ENCODE peak calls at places on chromosome 22, in six cellular contexts. Z is upper lobe of right lung, X is IMR-90, C is kidney, M is lower lobe of right lung, V is mesenchymal stem cell. G is an unnamed sample. For H3K4me1, the result is how much of the 10 kb centered on the place peaks cover.

GRCh38 chr22:19448076-19448607 is 631 bp upstream of the C22orf39 start:
- DNase-seq in C (no peak), X (peak), M (no peak), V (peak), Z (no peak), G (no peak)

GRCh38 chr22:24208012-24208749 is 26.9 kb downstream of the SUSD2 start:
- DNase-seq in X (peak), C (no peak), V (peak), Z (no peak), M (no peak), G (peak)

GRCh38 chr22:26679003-26679629 is 21.7 kb downstream of the MIAT start:
- DNase-seq in V (peak), C (no peak), X (peak), M (peak), Z (peak), G (peak)

GRCh38 chr22:19038728-19039447 is 83.3 kb downstream of the DGCR2 start:
- DNase-seq in Z (peak), X (no peak), C (peak), V (no peak), M (peak), G (no peak)

GRCh38 chr22:22882033-22882717 is 5.4 kb upstream of the IGLL5 start:
- DNase-seq in M (no peak), C (peak), V (no peak), X (no peak), Z (no peak), G (no peak)

GRCh38 chr22:50206599-50206998 is 5.8 kb downstream of the SELENOO start:
- DNase-seq in V (peak), X (peak), C (peak), Z (peak), M (peak), G (no peak)

GRCh38 chr22:36872084-36872483 is 11.3 kb downstream of the NCF4 start:
- DNase-seq in M (no peak), C (no peak), Z (no peak), V (no peak), X (no peak), G (no peak)

GRCh38 chr22:48378673-48379072 is 1449.0 kb downstream of the BRD1 start:
- DNase-seq in V (no peak), Z (no peak), M (no peak), C (no peak), X (no peak), G (no peak)

GRCh38 chr22:50027639-50028537 is 15.3 kb upstream of the IL17REL start:
- DNase-seq in X (peak), Z (peak), C (peak), M (peak), V (no peak), G (no peak)

GRCh38 chr22:31279327-31279669 is 13.0 kb downstream of the PIK3IP1 start:
- DNase-seq in M (no peak), Z (no peak), X (no peak), V (no peak), C (no peak), G (no peak)

GRCh38 chr22:26453812-26454500 is 24.9 kb downstream of the ASPHD2 start:
- DNase-seq in C (no peak), X (no peak), V (no peak), Z (no peak), M (no peak), G (no peak)

GRCh38 chr22:24400726-24401596 is 26.4 kb upstream of the ADORA2A start:
- DNase-seq in Z (no peak), V (peak), C (no peak), M (no peak), X (peak), G (peak)

GRCh38 chr22:24156146-24156914 is 25.0 kb upstream of the SUSD2 start:
- DNase-seq in C (no peak), V (peak), X (peak), Z (peak), M (peak), G (peak)

GRCh38 chr22:31144223-31144622 is 3.9 kb upstream of the PLA2G3 start:
- DNase-seq in C (no peak), Z (no peak), X (peak), M (no peak), V (peak), G (no peak)

GRCh38 chr22:30094804-30095203 is 14.5 kb downstream of the HORMAD2 start:
- DNase-seq in X (no peak), V (no peak), M (no peak), C (no peak), Z (no peak), G (no peak)

GRCh38 chr22:36936362-36937116 is 23.1 kb downstream of the CSF2RB start:
- DNase-seq in Z (peak), C (peak), M (no peak), V (no peak), X (no peak), G (no peak)

GRCh38 chr22:26199665-26200064 is 30.4 kb downstream of the SEZ6L start:
- DNase-seq in M (no peak), Z (no peak), V (no peak), X (no peak), C (no peak), G (no peak)

GRCh38 chr22:50326959-50327710 is at the start of gene DENND6B:
- DNase-seq in X (peak), V (peak), C (peak), M (peak), Z (peak), G (peak)

GRCh38 chr22:47784991-47785390 is 1022.5 kb downstream of the TBC1D22A start:
- DNase-seq in M (no peak), V (no peak), Z (no peak), X (no peak), C (no peak), G (peak)

GRCh38 chr22:26448941-26449340 is 19.9 kb downstream of the ASPHD2 start:
- DNase-seq in V (no peak), M (no peak), Z (no peak), C (no peak), X (no peak), G (no peak)

GRCh38 chr22:19823191-19823590 is 31.5 kb downstream of the GNB1L start:
- DNase-seq in Z (no peak), C (no peak), X (no peak), M (peak), V (no peak), G (no peak)

DNA sequence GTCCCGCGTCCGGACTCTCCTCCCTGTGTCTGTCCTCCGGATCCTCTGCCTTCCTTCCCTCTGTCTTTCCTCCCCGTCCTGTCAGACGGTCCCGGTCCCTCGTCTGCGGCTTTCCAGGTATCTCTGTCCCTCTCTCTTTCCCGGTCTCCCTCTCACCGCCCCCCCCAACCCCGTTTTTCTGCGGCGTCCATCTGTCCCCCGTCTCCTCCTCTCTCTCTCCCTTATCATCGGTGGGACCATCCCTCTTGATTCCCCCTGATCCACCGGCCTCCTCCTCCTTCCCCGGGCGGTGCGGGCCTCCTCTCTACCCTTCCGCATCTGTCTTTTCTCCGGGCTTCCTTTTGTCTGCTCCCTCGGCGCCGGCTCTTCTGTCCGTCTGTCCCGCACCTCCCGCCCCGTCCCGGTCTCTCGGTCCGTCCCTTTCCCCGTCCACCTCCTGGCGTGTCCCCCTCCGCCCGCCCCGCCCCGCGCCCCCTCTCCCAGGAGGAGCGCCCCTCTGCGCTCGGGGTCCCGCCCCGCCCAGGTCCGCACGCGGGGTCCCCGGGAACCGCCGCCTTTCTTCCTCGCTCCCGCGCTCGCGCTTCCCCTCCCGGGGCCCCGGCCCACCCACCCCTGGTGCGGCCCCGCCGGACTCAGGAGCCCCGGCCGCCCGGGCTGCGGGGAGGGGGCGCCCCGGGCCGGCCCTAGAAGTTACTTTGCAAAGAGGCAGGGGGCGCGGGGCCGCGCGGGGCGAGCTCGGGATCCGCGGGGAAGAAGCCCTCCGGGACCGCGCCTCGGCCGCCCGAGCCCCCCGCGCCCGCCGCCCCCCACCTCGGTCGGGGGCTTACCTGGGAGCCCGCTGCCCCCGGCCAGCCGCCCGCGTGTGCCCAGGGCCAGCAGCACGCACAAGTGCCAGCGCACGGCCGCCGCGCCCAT is 568 bp downstream of the SCUBE1 start:
- DNase-seq in V (no peak), X (no peak), Z (no peak), C (no peak), M (no peak), G (no peak)
- H3K4me3 ChIP-seq in V (no peak), X (no peak), Z (peak), C (no peak), M (peak), G (no peak)

GRCh38 chr22:39409630-39410029 is 10.1 kb downstream of the TAB1 start:
- DNase-seq in Z (no peak), C (no peak), V (no peak), X (no peak), M (no peak), G (no peak)
- H3K4me1 ChIP-seq in Z (under half), C (under half), V (under half), X (under half), M (under half), G (under half)

GRCh38 chr22:46635756-46636155 is 15.6 kb downstream of the GRAMD4 start:
- DNase-seq in M (no peak), V (no peak), C (no peak), Z (no peak), X (no peak), G (no peak)

GRCh38 chr22:46638601-46639431 is 18.6 kb downstream of the GRAMD4 start:
- DNase-seq in V (peak), Z (peak), C (no peak), M (peak), X (peak), G (no peak)

GRCh38 chr22:46639843-46640242 is 19.7 kb downstream of the GRAMD4 start:
- DNase-seq in X (peak), Z (no peak), V (no peak), M (no peak), C (no peak), G (no peak)

GRCh38 chr22:46636221-46637002 is 16.2 kb downstream of the GRAMD4 start:
- DNase-seq in Z (no peak), C (no peak), X (no peak), V (no peak), M (no peak), G (no peak)

DNA sequence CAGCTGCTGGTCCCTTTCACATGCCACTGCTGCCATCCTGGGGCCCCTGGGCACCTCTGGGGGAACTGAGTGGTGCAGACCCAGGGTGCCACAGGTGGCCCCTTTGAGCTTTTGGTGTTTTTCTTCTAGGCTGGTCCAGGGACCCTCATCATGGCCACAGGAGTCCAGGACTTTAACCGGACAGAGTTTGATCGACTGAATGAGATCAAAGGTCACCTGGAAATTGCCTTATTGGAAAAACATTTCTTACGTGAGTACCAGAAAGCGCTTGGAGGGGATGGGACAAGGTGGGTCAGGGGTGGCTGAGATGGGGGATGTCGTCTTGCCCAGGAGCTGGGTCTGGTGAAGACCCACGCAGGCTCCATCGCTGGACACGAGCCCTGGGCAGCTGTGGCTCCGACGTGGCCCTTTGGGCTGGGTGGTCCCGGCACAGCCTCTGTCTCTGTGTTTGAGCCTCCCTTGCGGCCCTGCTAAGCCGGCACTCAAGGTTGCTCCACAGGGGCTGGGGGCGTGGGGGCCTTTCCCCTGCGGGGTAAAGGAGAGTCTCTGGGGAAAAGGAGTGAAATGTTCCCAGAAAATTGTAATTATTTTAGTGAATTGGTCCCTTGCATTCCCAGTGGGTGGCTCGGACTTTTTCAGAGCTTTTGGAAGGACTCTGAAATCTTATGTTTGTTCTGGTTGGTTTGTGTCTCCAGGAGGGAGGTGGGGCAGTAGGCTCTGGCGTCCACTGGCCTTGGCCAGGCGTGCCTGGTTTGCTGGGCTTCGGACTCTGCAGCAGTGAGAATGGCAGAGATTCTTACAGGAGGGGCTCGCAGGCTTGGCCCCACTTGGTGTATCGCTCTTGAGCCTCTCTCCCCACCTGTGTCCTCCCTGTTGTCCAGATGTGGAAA is 17.8 kb downstream of the GRAMD4 start:
- DNase-seq in M (no peak), Z (no peak), C (no peak), V (no peak), X (no peak), G (no peak)
- H3K27ac ChIP-seq in M (no peak), Z (no peak), C (no peak), V (no peak), X (no peak), G (no peak)

GRCh38 chr22:38089474-38089851 is 5.5 kb upstream of the SLC16A8 start:
- DNase-seq in Z (no peak), C (peak), X (no peak), V (no peak), M (no peak), G (no peak)

GRCh38 chr22:38086942-38087341 is 3.0 kb upstream of the SLC16A8 start:
- DNase-seq in X (no peak), Z (no peak), C (peak), V (no peak), M (peak), G (no peak)

GRCh38 chr22:38087855-38088254 is 3.9 kb upstream of the SLC16A8 start:
- DNase-seq in M (peak), V (no peak), Z (no peak), X (no peak), C (peak), G (no peak)

GRCh38 chr22:38086001-38086845 is 2.2 kb upstream of the SLC16A8 start:
- DNase-seq in X (no peak), M (peak), Z (no peak), C (peak), V (no peak), G (no peak)

GRCh38 chr22:38088723-38089473 is 4.9 kb upstream of the SLC16A8 start:
- DNase-seq in X (no peak), C (peak), M (no peak), Z (no peak), V (no peak), G (no peak)
- H3K4me3 ChIP-seq in X (peak), C (no peak), M (peak), Z (no peak), V (peak), G (no peak)

GRCh38 chr22:41742918-41743317 is 43.6 kb downstream of the MEI1 start:
- DNase-seq in Z (no peak), M (no peak), X (no peak), C (no peak), V (no peak), G (no peak)
- H3K4me1 ChIP-seq in Z (under half), M (under half), X (under half), C (under half), V (under half), G (under half)

GRCh38 chr22:17237031-17237668 is 17.9 kb upstream of the ADA2 start:
- DNase-seq in V (no peak), M (peak), X (no peak), C (peak), Z (no peak), G (no peak)

GRCh38 chr22:17233348-17234043 is 14.3 kb upstream of the ADA2 start:
- DNase-seq in Z (no peak), M (no peak), V (no peak), X (no peak), C (peak), G (no peak)

GRCh38 chr22:17234144-17234623 is 14.9 kb upstream of the ADA2 start:
- DNase-seq in V (no peak), M (peak), C (peak), Z (no peak), X (no peak), G (no peak)

GRCh38 chr22:17235149-17235655 is 16.0 kb upstream of the ADA2 start:
- DNase-seq in X (no peak), Z (no peak), V (no peak), M (peak), C (peak), G (no peak)

GRCh38 chr22:17235861-17236260 is 16.6 kb upstream of the ADA2 start:
- DNase-seq in C (peak), V (no peak), Z (no peak), X (no peak), M (no peak), G (no peak)
- H3K27ac ChIP-seq in C (no peak), V (no peak), Z (no peak), X (no peak), M (no peak), G (no peak)